ENCODE peak calls at places on chromosomes 4 and X, in nine cellular contexts. Z is astrocyte; Q is GM23338; C is CD4-positive, alpha-beta T cell; D is upper lobe of right lung; J is cardiac muscle cell; S is tibial artery; T is suprapubic skin; V is brain microvascular endothelial cell. B is an unnamed sample.

GRCh38 chr4:38663801-38664703 is at the start of gene KLF3:
- DNase-seq in S (peak; percentile 94), J (peak; percentile 89), Q (peak; percentile 72), T (peak; percentile 97), V (peak; percentile 82), D (peak; percentile 98), C (peak; percentile 90), Z (peak; percentile 72), B (peak; percentile 84)

GRCh38 chrX:149938427-149939270 is at the start of gene EOLA2:
- DNase-seq in Q (peak; percentile 92), J (peak; percentile 94), D (peak; percentile 96), T (peak; percentile 97), V (peak; percentile 96), S (peak; percentile 94), C (peak; percentile 83), Z (peak; percentile 97), B (peak; percentile 71)

GRCh38 chr4:113811329-113811728 is 49.8 kb upstream of the CAMK2D start:
- DNase-seq in Z (no peak), Q (no peak), J (no peak), V (no peak), D (no peak), S (no peak), T (no peak), C (no peak), B (no peak)

GRCh38 chr4:181432347-181432746 is 810.9 kb upstream of the TENM3 start:
- DNase-seq in V (no peak), C (no peak), Z (no peak), J (peak; percentile 32), D (no peak), S (no peak), T (no peak), Q (peak; percentile 36), B (no peak)

GRCh38 chr4:13892739-13893105 is 265.2 kb upstream of the BOD1L1 start:
- DNase-seq in C (no peak), Z (peak; percentile 68), T (no peak), V (peak; percentile 80), Q (no peak), J (no peak), D (no peak), S (no peak), B (no peak)

GRCh38 chrX:119240356-119240755 is 4.3 kb downstream of the PGRMC1 start:
- DNase-seq in Q (no peak), J (no peak), V (peak; percentile 53), Z (peak; percentile 87), T (no peak), C (no peak), S (no peak), D (no peak), B (no peak)

GRCh38 chrX:141158084-141158483 is 18.8 kb downstream of the LDOC1 start:
- DNase-seq in V (no peak), J (no peak), D (no peak), S (no peak), Z (no peak), T (no peak), Q (no peak), C (no peak), B (no peak)

GRCh38 chr4:169142906-169143305 is 127.8 kb downstream of the SH3RF1 start:
- DNase-seq in S (no peak), Z (no peak), C (no peak), D (no peak), J (no peak), Q (no peak), T (no peak), V (no peak), B (no peak)

GRCh38 chr4:76585270-76585669 is 150.2 kb downstream of the SHROOM3 start:
- DNase-seq in T (no peak), S (no peak), Z (peak; percentile 98), J (no peak), D (no peak), C (no peak), V (peak; percentile 92), Q (peak; percentile 40), B (no peak)

GRCh38 chr4:15920723-15921591 is 17.6 kb downstream of the FGFBP1 start:
- DNase-seq in J (peak; percentile 22), D (peak; percentile 68), Z (peak; percentile 98), S (peak; percentile 84), T (no peak), C (no peak), Q (no peak), V (peak; percentile 100), B (peak; percentile 72)

GRCh38 chr4:122798101-122798500 is 28.5 kb upstream of the FGF2 start:
- DNase-seq in C (no peak), V (peak; percentile 92), Z (peak; percentile 89), Q (peak; percentile 69), D (no peak), S (peak; percentile 22), J (no peak), T (no peak), B (peak; percentile 94)

GRCh38 chr4:122150896-122151295 is 1.2 kb upstream of the BLTP1 start:
- DNase-seq in Q (no peak), V (no peak), Z (no peak), D (no peak), C (no peak), J (no peak), T (no peak), S (no peak), B (no peak)

GRCh38 chrX:131081772-131082755 is 23.9 kb downstream of the ARHGAP36 start:
- DNase-seq in J (no peak), Z (no peak), C (no peak), Q (peak; percentile 53), S (no peak), T (no peak), V (no peak), D (no peak), B (no peak)

GRCh38 chrX:35015627-35016026 is 73.0 kb downstream of the FAM47B start:
- DNase-seq in D (no peak), S (no peak), Z (no peak), Q (no peak), C (no peak), T (no peak), V (no peak), J (no peak), B (no peak)

GRCh38 chrX:48589482-48590162 is 7.7 kb upstream of the WDR13 start:
- DNase-seq in J (no peak), T (no peak), V (no peak), Z (no peak), C (no peak), D (no peak), S (no peak), Q (no peak), B (no peak)

GRCh38 chrX:41960142-41960541 is 36.8 kb upstream of the CASK start:
- DNase-seq in V (no peak), Q (no peak), C (no peak), T (no peak), Z (no peak), D (no peak), J (no peak), S (no peak), B (no peak)

GRCh38 chrX:105495376-105495775 is 274.9 kb upstream of the TEX13A start:
- DNase-seq in Q (no peak), C (no peak), S (no peak), T (no peak), J (no peak), V (no peak), D (no peak), Z (no peak), B (no peak)
- TF ChIP-seq CTCF in Q (no peak), C (no peak), S (no peak), T (no peak), J (no peak), V (no peak), D (no peak), Z (no peak), B (no peak)

GRCh38 chr4:5710962-5711478 is at the start of gene EVC:
- DNase-seq in D (peak; percentile 90), C (no peak), V (peak; percentile 78), T (peak; percentile 89), Z (peak; percentile 67), J (peak; percentile 76), S (peak; percentile 81), Q (peak; percentile 71), B (peak; percentile 70)

GRCh38 chr4:5713861-5714260 is 2.9 kb downstream of the EVC start:
- DNase-seq in C (no peak), D (no peak), S (no peak), T (no peak), J (no peak), V (no peak), Q (no peak), Z (no peak), B (no peak)

GRCh38 chr4:5711479-5712184 is 631 bp downstream of the EVC start:
- DNase-seq in S (no peak), V (peak; percentile 51), C (no peak), Q (peak; percentile 75), T (no peak), Z (peak; percentile 68), J (no peak), D (peak; percentile 75), B (no peak)

GRCh38 chr4:5712931-5713330 is 1.9 kb downstream of the EVC start:
- DNase-seq in C (no peak), V (no peak), T (no peak), D (no peak), J (no peak), S (no peak), Z (no peak), Q (no peak), B (no peak)

GRCh38 chr4:5712517-5712916 is 1.5 kb downstream of the EVC start:
- DNase-seq in V (peak; percentile 90), Z (peak; percentile 96), Q (no peak), C (no peak), T (no peak), J (no peak), D (no peak), S (no peak), B (peak; percentile 55)
- H3K27ac ChIP-seq in V (peak overlapping the region; percentile 90), Z (peak overlapping the region; percentile 96), Q (no peak overlapping the region), C (no peak overlapping the region), T (no peak overlapping the region), J (no peak overlapping the region), D (no peak overlapping the region), S (no peak overlapping the region), B (peak overlapping the region; percentile 87)

DNA sequence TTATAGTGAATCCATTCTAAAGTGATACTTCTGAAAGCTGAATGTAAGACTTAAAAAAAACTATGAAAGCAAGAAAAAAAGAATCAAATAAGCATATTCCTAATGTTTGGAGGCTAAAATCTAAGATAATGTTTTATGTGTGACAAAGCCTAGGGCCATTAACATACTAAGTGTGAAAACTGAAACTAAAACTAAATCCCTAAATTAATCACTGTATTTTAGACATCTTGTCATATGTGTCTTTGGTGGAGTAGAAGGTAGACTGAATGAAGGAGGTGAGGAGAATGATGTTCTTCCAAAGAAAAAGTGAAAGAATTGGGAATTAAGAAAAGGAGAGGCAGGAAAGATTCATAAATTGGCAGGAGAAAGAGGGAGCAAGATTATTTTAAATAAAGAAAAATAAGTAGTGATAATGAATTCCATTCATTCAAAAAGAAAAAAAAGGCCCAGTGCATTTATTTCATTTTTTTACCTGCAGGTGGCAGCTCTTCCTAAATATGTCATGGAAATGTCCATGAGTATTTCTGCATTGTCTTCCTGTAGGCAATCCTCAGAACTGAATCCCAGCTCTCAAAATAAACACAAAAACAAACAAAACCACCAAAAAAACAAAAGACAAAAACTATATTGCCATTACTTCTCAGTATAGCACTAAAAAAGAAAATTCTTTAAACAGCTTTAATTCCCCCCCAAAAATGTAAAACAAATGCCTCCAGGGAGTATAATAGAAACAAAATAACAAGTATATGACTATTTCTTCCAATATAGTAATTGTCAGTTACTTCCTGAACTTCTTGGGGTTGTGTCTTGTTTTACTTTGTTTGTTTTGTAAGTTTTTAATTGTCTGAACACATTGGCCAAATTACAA is 17.0 kb upstream of the AP1AR start:
- DNase-seq in V (no peak), D (no peak), S (no peak), T (no peak), C (no peak), J (peak; percentile 20), Z (peak; percentile 14), Q (peak; percentile 25), B (peak; percentile 46)
- TF ChIP-seq CTCF in V (peak; percentile 44), D (peak; percentile 52), S (peak; percentile 43), T (peak; percentile 29), C (peak; percentile 69), J (peak; percentile 42), Z (peak; percentile 22), Q (peak; percentile 39), B (peak; percentile 72)

GRCh38 chr4:99574530-99575314 is at the start of gene MTTP:
- DNase-seq in T (no peak), J (no peak), V (no peak), C (no peak), D (no peak), S (no peak), Q (no peak), Z (no peak), B (no peak)
- H3K27ac ChIP-seq in T (no peak within 1 kb of the TSS), J (no peak within 1 kb of the TSS), V (no peak within 1 kb of the TSS), C (no peak within 1 kb of the TSS), D (no peak within 1 kb of the TSS), S (peak within 1 kb of the TSS; percentile 73), Q (no peak within 1 kb of the TSS), Z (no peak within 1 kb of the TSS), B (no peak within 1 kb of the TSS)

B was measured in RWPE1.